ENCODE peak calls at places on chromosome 9, in four cellular contexts. G, Y, J and A are unnamed samples.
A peak's percentile ranks its signal among the peaks of the same experiment; 100 is the strongest.

GRCh38 chr9:130639866-130640555 is 24.4 kb upstream of the PRDM12 start:
- DNase-seq in G (no peak), Y (no peak), J (no peak), A (no peak)

GRCh38 chr9:79687131-79687447 is 115.3 kb downstream of the TLE4 start:
- DNase-seq in G (no peak), Y (no peak), J (no peak), A (no peak)

GRCh38 chr9:129401623-129402340 is 219.1 kb downstream of the C9orf50 start:
- DNase-seq in G (peak; percentile 58), Y (no peak), J (no peak), A (no peak)

GRCh38 chr9:8734760-8735159 is 935.2 kb upstream of the DMAC1 start:
- DNase-seq in G (no peak), Y (no peak), J (no peak), A (no peak)

GRCh38 chr9:137477778-137478612 is 18.9 kb upstream of the NSMF start:
- DNase-seq in G (no peak), Y (no peak), J (no peak), A (no peak)

GRCh38 chr9:92524881-92525280 is 10.9 kb downstream of the ECM2 start:
- DNase-seq in G (no peak), Y (no peak), J (no peak), A (no peak)

GRCh38 chr9:117245225-117245624 is 169.6 kb downstream of the ASTN2 start:
- DNase-seq in G (no peak), Y (no peak), J (no peak), A (no peak)

GRCh38 chr9:9920425-9920824 is 692.4 kb downstream of the PTPRD start:
- DNase-seq in G (no peak), Y (no peak), J (no peak), A (peak; percentile 3)

GRCh38 chr9:128094950-128095544 is 27.0 kb downstream of the SLC25A25 start:
- DNase-seq in G (no peak), Y (no peak), J (no peak), A (no peak)

GRCh38 chr9:105690742-105691141 is 3.6 kb upstream of the TMEM38B start:
- DNase-seq in G (peak; percentile 32), Y (no peak), J (no peak), A (peak; percentile 46)

GRCh38 chr9:114643906-114644305 is 13.7 kb downstream of the TEX53 start:
- DNase-seq in G (no peak), Y (no peak), J (no peak), A (no peak)

GRCh38 chr9:16866542-16866941 is 3.9 kb downstream of the BNC2 start:
- DNase-seq in G (no peak), Y (no peak), J (no peak), A (no peak)

GRCh38 chr9:126298319-126298801 is 28.3 kb upstream of the MVB12B start:
- DNase-seq in G (no peak), Y (no peak), J (no peak), A (no peak)

GRCh38 chr9:71638627-71639026 is 129.7 kb downstream of the CEMIP2 start:
- DNase-seq in G (peak; percentile 36), Y (no peak), J (no peak), A (no peak)

GRCh38 chr9:114606068-114606467 is 5.0 kb upstream of the TMEM268 start:
- DNase-seq in G (no peak), Y (no peak), J (peak; percentile 46), A (peak; percentile 30)

GRCh38 chr9:113617550-113617949 is 154.0 kb downstream of the RGS3 start:
- DNase-seq in G (no peak), Y (no peak), J (no peak), A (peak; percentile 59)

GRCh38 chr9:96391021-96391765 is 7.7 kb upstream of the SLC35D2 start:
- DNase-seq in G (no peak), Y (no peak), J (peak; percentile 96), A (no peak)

GRCh38 chr9:114207034-114207815 is 51.9 kb downstream of the COL27A1 start:
- DNase-seq in G (no peak), Y (no peak), J (no peak), A (no peak)

GRCh38 chr9:133777111-133777791 is 39.1 kb upstream of the SARDH start:
- DNase-seq in G (no peak), Y (no peak), J (no peak), A (no peak)

GRCh38 chr9:78539904-78540303 is 243.0 kb downstream of the PSAT1 start:
- DNase-seq in G (no peak), Y (no peak), J (no peak), A (no peak)

GRCh38 chr9:126723807-126724172 is 81.0 kb upstream of the ZBTB43 start:
- DNase-seq in G (no peak), Y (no peak), J (no peak), A (peak; percentile 84)

GRCh38 chr9:116087246-116087645 is 66.3 kb upstream of the PAPPA start:
- DNase-seq in G (no peak), Y (no peak), J (no peak), A (no peak)

GRCh38 chr9:116959775-116960174 is 272.7 kb downstream of the TRIM32 start:
- DNase-seq in G (no peak), Y (no peak), J (no peak), A (peak; percentile 44)

GRCh38 chr9:131447148-131447547 is 53.3 kb downstream of the PRRC2B start:
- DNase-seq in G (no peak), Y (no peak), J (no peak), A (no peak)

GRCh38 chr9:78144008-78144381 is 91.9 kb upstream of the CEP78 start:
- DNase-seq in G (no peak), Y (no peak), J (no peak), A (no peak)

GRCh38 chr9:133881671-133882381 is 110.3 kb downstream of the VAV2 start:
- DNase-seq in G (no peak), Y (no peak), J (no peak), A (peak; percentile 58)

GRCh38 chr9:72951520-72952393 is 1.1 kb downstream of the ALDH1A1 start:
- DNase-seq in G (peak; percentile 6), Y (no peak), J (no peak), A (no peak)

GRCh38 chr9:133112361-133113026 is 8.5 kb downstream of the RALGDS start:
- DNase-seq in G (no peak), Y (peak; percentile 63), J (no peak), A (no peak)

GRCh38 chr9:115254781-115255180 is 136.8 kb upstream of the TNC start:
- DNase-seq in G (no peak), Y (no peak), J (no peak), A (no peak)

GRCh38 chr9:95311956-95312355 is 5.6 kb downstream of the FANCC start:
- DNase-seq in G (no peak), Y (no peak), J (no peak), A (no peak)

GRCh38 chr9:126051446-126052130 is 275.0 kb upstream of the MVB12B start:
- DNase-seq in G (no peak), Y (no peak), J (no peak), A (no peak)

GRCh38 chr9:127862075-127863011 is 7.9 kb upstream of the ENG start:
- DNase-seq in G (peak; percentile 90), Y (no peak), J (no peak), A (no peak)

GRCh38 chr9:116795859-116796258 is 108.8 kb downstream of the TRIM32 start:
- DNase-seq in G (no peak), Y (no peak), J (no peak), A (no peak)

GRCh38 chr9:61666849-61667371 is 477.1 kb downstream of the SPATA31A7 start:
- DNase-seq in G (no peak), Y (no peak), J (no peak), A (no peak)
- TF ChIP-seq RFX5 in G (no peak), Y (no peak), J (no peak), A (no peak)

DNA sequence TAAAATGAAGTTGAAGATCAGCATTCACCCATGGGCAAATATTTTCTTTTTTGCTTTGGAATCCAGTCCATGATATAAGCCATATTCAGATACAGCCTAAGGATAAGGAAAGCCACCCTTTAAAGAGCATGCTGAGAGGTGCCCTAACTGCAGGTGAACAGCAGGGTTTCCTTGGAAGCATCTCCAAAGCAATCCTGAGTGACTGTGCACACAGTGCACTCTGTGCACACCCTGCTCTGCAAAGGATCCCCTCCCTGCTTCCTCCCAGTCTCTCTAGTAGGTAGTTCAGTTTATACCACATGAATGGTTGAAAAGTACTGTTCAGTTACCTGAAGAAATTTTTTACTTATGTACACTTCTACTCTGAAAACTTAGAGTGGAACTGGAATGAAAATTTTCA is 491.4 kb downstream of the RASEF start:
- DNase-seq in G (no peak), Y (no peak), J (no peak), A (no peak)
- TF ChIP-seq ZBTB33 in G (no peak), Y (no peak), J (no peak), A (no peak)

GRCh38 chr9:89528540-89528939 is 30.6 kb upstream of the SEMA4D start:
- DNase-seq in G (no peak), Y (no peak), J (no peak), A (no peak)

GRCh38 chr9:89530721-89531120 is 32.8 kb upstream of the SEMA4D start:
- DNase-seq in G (no peak), Y (no peak), J (no peak), A (no peak)

GRCh38 chr9:89531766-89532165 is 33.9 kb upstream of the SEMA4D start:
- DNase-seq in G (no peak), Y (no peak), J (no peak), A (no peak)

GRCh38 chr9:89528131-89528530 is 30.2 kb upstream of the SEMA4D start:
- DNase-seq in G (no peak), Y (no peak), J (no peak), A (no peak)

GRCh38 chr9:89529243-89530030 is 31.5 kb upstream of the SEMA4D start:
- DNase-seq in G (no peak), Y (no peak), J (no peak), A (no peak)
- TF ChIP-seq EP300 in G (no peak), Y (no peak), J (no peak), A (no peak)

GRCh38 chr9:120438111-120438510 is 141.9 kb downstream of the CDK5RAP2 start:
- DNase-seq in G (no peak), Y (no peak), J (no peak), A (no peak)
- TF ChIP-seq RFX5 in G (no peak), Y (no peak), J (no peak), A (no peak)

GRCh38 chr9:124855944-124856773 is 2.9 kb downstream of the WDR38 start:
- DNase-seq in G (peak; percentile 53), Y (no peak), J (peak; percentile 59), A (peak; percentile 73)
- TF ChIP-seq ZBTB33 in G (no peak), Y (no peak), J (no peak), A (no peak)

GRCh38 chr9:107730691-107731090 is 241.1 kb upstream of the KLF4 start:
- DNase-seq in G (no peak), Y (no peak), J (no peak), A (no peak)

GRCh38 chr9:107734231-107735014 is 244.9 kb upstream of the KLF4 start:
- DNase-seq in G (no peak), Y (no peak), J (no peak), A (no peak)

GRCh38 chr9:107733530-107733907 is 243.9 kb upstream of the KLF4 start:
- DNase-seq in G (no peak), Y (no peak), J (no peak), A (no peak)

GRCh38 chr9:107731115-107731762 is 241.7 kb upstream of the KLF4 start:
- DNase-seq in G (no peak), Y (no peak), J (no peak), A (no peak)

GRCh38 chr9:107732781-107733529 is 243.4 kb upstream of the KLF4 start:
- DNase-seq in G (no peak), Y (no peak), J (no peak), A (no peak)
- TF ChIP-seq EP300 in G (no peak), Y (no peak), J (no peak), A (peak; percentile 78)

GRCh38 chr9:70478963-70479641 is 64.6 kb upstream of the KLF9 start:
- DNase-seq in G (no peak), Y (no peak), J (no peak), A (no peak)
- TF ChIP-seq RFX5 in G (no peak), Y (no peak), J (no peak), A (no peak)

GRCh38 chr9:4615251-4615650 is 46.8 kb upstream of the PLPP6 start:
- DNase-seq in G (no peak), Y (no peak), J (no peak), A (no peak)
- TF ChIP-seq ZBTB33 in G (no peak), Y (no peak), J (no peak), A (no peak)